ENCODE peak calls at places on chromosomes 7 and 10, in seven cellular contexts. D, X, J, M, I, P and G are unnamed samples.

GRCh38 chr7:140639366-140640053 is 1.1 kb downstream of the DENND2A start:
- DNase-seq in M (no peak), P (peak; percentile 76), D (no peak), I (no peak), J (no peak), X (peak; percentile 71), G (no peak)

GRCh38 chr10:68636335-68636734 is 76.2 kb downstream of the TET1 start:
- DNase-seq in M (no peak), P (no peak), I (no peak), D (no peak), J (no peak), X (no peak), G (no peak)

GRCh38 chr10:89648074-89648473 is 3.0 kb upstream of the PANK1 start:
- DNase-seq in J (no peak), D (no peak), M (no peak), P (no peak), X (no peak), I (no peak), G (no peak)

GRCh38 chr10:68992721-68993440 is 4.3 kb downstream of the KIFBP start:
- DNase-seq in P (peak; percentile 98), M (no peak), J (no peak), X (peak; percentile 97), D (no peak), I (peak; percentile 81), G (no peak)

GRCh38 chr10:128087146-128087883 is 38.9 kb downstream of the MKI67 start:
- DNase-seq in M (no peak), D (no peak), P (peak; percentile 7), X (no peak), I (no peak), J (no peak), G (no peak)

GRCh38 chr10:86019141-86019540 is 347.5 kb downstream of the GRID1 start:
- DNase-seq in I (no peak), M (no peak), P (no peak), J (no peak), D (no peak), X (no peak), G (no peak)

GRCh38 chr7:156722427-156722826 is 81.9 kb downstream of the RNF32 start:
- DNase-seq in J (no peak), P (peak; percentile 43), X (peak; percentile 33), M (no peak), D (no peak), I (no peak), G (no peak)

GRCh38 chr10:112649492-112650152 is 202.6 kb downstream of the VTI1A start:
- DNase-seq in I (no peak), X (no peak), P (peak; percentile 72), M (no peak), J (no peak), D (no peak), G (no peak)

GRCh38 chr10:131418686-131419085 is 107.2 kb upstream of the TCERG1L start:
- DNase-seq in I (no peak), J (no peak), X (no peak), M (no peak), D (no peak), P (no peak), G (no peak)

GRCh38 chr7:13476881-13477444 is 512.5 kb downstream of the ETV1 start:
- DNase-seq in X (peak; percentile 16), D (no peak), P (no peak), I (no peak), J (no peak), M (no peak), G (no peak)

GRCh38 chr10:31963598-31963980 is 35.0 kb upstream of the ARHGAP12 start:
- DNase-seq in M (no peak), I (no peak), D (no peak), X (no peak), P (no peak), J (no peak), G (no peak)

GRCh38 chr10:88186335-88186734 is 322.9 kb downstream of the PTEN start:
- DNase-seq in D (no peak), J (no peak), I (no peak), X (peak; percentile 79), P (peak; percentile 92), M (no peak), G (no peak)